ENCODE peak calls at places on chromosomes 7 and 10, in four cellular contexts. V is ACHN; T is IMR-90; H is central memory CD4-positive, alpha-beta T cell. L is an unnamed sample.

GRCh38 chr10:6072215-6072941 is 10.2 kb upstream of the IL2RA start:
- DNase-seq in V (no peak), T (no peak), H (no peak), L (no peak)

GRCh38 chr10:131178956-131179355 is 132.6 kb downstream of the TCERG1L start:
- DNase-seq in V (no peak), T (no peak), H (no peak), L (no peak)

GRCh38 chr10:30436688-30437038 is 2.7 kb downstream of the MAP3K8 start:
- DNase-seq in V (no peak), T (no peak), H (no peak), L (peak; percentile 89)

GRCh38 chr10:129491123-129491734 is 24.2 kb downstream of the MGMT start:
- DNase-seq in V (peak; percentile 61), T (peak; percentile 10), H (no peak), L (peak; percentile 19)

GRCh38 chr10:26044123-26044749 is 110.2 kb downstream of the MYO3A start:
- DNase-seq in V (no peak), T (no peak), H (no peak), L (no peak)

GRCh38 chr10:71920540-71921318 is 43.5 kb upstream of the CHST3 start:
- DNase-seq in V (peak; percentile 9), T (no peak), H (no peak), L (peak; percentile 62)

GRCh38 chr7:50399635-50400034 is 50.5 kb downstream of the FIGNL1 start:
- DNase-seq in V (no peak), T (no peak), H (no peak), L (no peak)

GRCh38 chr7:82335927-82336326 is 107.7 kb downstream of the CACNA2D1 start:
- DNase-seq in V (peak; percentile 46), T (peak; percentile 66), H (no peak), L (peak; percentile 61)

GRCh38 chr7:97351488-97351887 is 234.0 kb downstream of the SDHAF3 start:
- DNase-seq in V (no peak), T (no peak), H (no peak), L (no peak)

GRCh38 chr7:140591178-140591902 is 49.3 kb downstream of the DENND2A start:
- DNase-seq in V (no peak), T (peak; percentile 41), H (no peak), L (no peak)

GRCh38 chr10:13503745-13504463 is 24.9 kb downstream of the BEND7 start:
- DNase-seq in V (peak; percentile 71), T (peak; percentile 91), H (no peak), L (no peak)

GRCh38 chr10:78407009-78407711 is 373.5 kb downstream of the RPS24 start:
- DNase-seq in V (peak; percentile 88), T (peak; percentile 93), H (peak; percentile 24), L (no peak)

GRCh38 chr10:44387853-44388251 is 3.0 kb upstream of the CXCL12 start:
- DNase-seq in V (no peak), T (no peak), H (no peak), L (no peak)

GRCh38 chr7:98165827-98166667 is 45.2 kb upstream of the BHLHA15 start:
- DNase-seq in V (peak; percentile 68), T (peak; percentile 14), H (peak; percentile 22), L (peak; percentile 62)

GRCh38 chr7:130432886-130433285 is 7.9 kb downstream of the CEP41 start:
- DNase-seq in V (no peak), T (peak; percentile 29), H (no peak), L (no peak)